ENCODE peak calls at places on chromosomes 16 and 17, in seven cellular contexts. U, J, G, T, I, X and Z are unnamed samples.

GRCh38 chr16:89193021-89193575 is 7.2 kb downstream of the SLC22A31 start:
- DNase-seq in U (no peak), J (peak), T (peak), I (no peak), X (no peak), G (peak), Z (peak)

GRCh38 chr17:50189396-50190277 is 11.8 kb downstream of the COL1A1 start:
- DNase-seq in G (no peak), X (no peak), U (no peak), T (no peak), I (no peak), J (no peak), Z (no peak)

GRCh38 chr17:17538417-17539391 is 42.5 kb upstream of the RASD1 start:
- DNase-seq in U (peak), X (no peak), G (no peak), J (no peak), I (no peak), T (no peak), Z (no peak)

GRCh38 chr16:11706180-11706742 is 36.4 kb downstream of the TXNDC11 start:
- DNase-seq in J (no peak), U (no peak), T (no peak), G (no peak), I (no peak), X (no peak), Z (no peak)

GRCh38 chr16:70659546-70659945 is 13.2 kb downstream of the IL34 start:
- DNase-seq in J (peak), G (no peak), U (no peak), X (no peak), T (peak), I (no peak), Z (no peak)

GRCh38 chr17:71022758-71023157 is 853.4 kb downstream of the KCNJ2 start:
- DNase-seq in G (no peak), J (no peak), T (no peak), I (no peak), X (no peak), U (no peak), Z (no peak)

GRCh38 chr16:22670551-22670970 is 143.4 kb upstream of the HS3ST2 start:
- DNase-seq in X (no peak), U (no peak), T (peak), G (peak), I (no peak), J (peak), Z (no peak)

GRCh38 chr17:27106982-27107360 is 186.9 kb upstream of the WSB1 start:
- DNase-seq in I (no peak), T (no peak), G (no peak), X (no peak), J (no peak), U (no peak), Z (no peak)

GRCh38 chr16:35411156-35411555 is 1951.7 kb downstream of the TP53TG3F start:
- DNase-seq in X (no peak), I (no peak), G (no peak), T (no peak), J (no peak), U (no peak), Z (no peak)

GRCh38 chr17:73371846-73372245 is 60.0 kb upstream of the CDC42EP4 start:
- DNase-seq in I (no peak), T (no peak), J (no peak), G (no peak), U (no peak), X (no peak), Z (no peak)

GRCh38 chr17:20920813-20921199 is 122.0 kb downstream of the USP22 start:
- DNase-seq in U (no peak), J (no peak), I (peak), X (no peak), T (no peak), G (no peak), Z (no peak)

GRCh38 chr16:22265351-22265750 is 31.9 kb upstream of the POLR3E start:
- DNase-seq in J (no peak), T (no peak), G (no peak), X (no peak), I (no peak), U (no peak), Z (no peak)

GRCh38 chr17:39757176-39757662 is 19.5 kb downstream of the GRB7 start:
- DNase-seq in T (no peak), X (no peak), J (no peak), G (no peak), I (no peak), U (no peak), Z (no peak)

GRCh38 chr16:84950906-84951305 is 60.4 kb downstream of the ZDHHC7 start:
- DNase-seq in X (no peak), U (no peak), T (peak), I (no peak), G (no peak), J (no peak), Z (no peak)

GRCh38 chr17:77386502-77387192 is 245.9 kb downstream of the SEC14L1 start:
- DNase-seq in G (no peak), U (no peak), I (no peak), J (no peak), T (no peak), X (no peak), Z (no peak)

GRCh38 chr17:31789707-31790505 is 69.1 kb downstream of the COPRS start:
- DNase-seq in J (no peak), U (no peak), I (no peak), G (no peak), X (no peak), T (no peak), Z (no peak)

GRCh38 chr17:32006957-32007462 is at the start of gene LRRC37B:
- DNase-seq in G (peak), I (peak), T (peak), U (peak), J (peak), X (peak), Z (no peak)

GRCh38 chr17:61128671-61129115 is 270.9 kb upstream of the TBX2 start:
- DNase-seq in G (no peak), U (no peak), J (no peak), T (no peak), I (no peak), X (no peak), Z (no peak)

GRCh38 chr17:72942594-72942993 is 149.9 kb downstream of the SLC39A11 start:
- DNase-seq in I (no peak), U (no peak), J (no peak), G (no peak), X (no peak), T (no peak), Z (no peak)

GRCh38 chr17:38907930-38908675 is 17.3 kb upstream of the LASP1NB start:
- DNase-seq in U (no peak), T (peak), J (peak), G (no peak), X (no peak), I (no peak), Z (no peak)

GRCh38 chr17:73644145-73645049 is at the start of gene SDK2:
- DNase-seq in U (no peak), T (peak), X (no peak), G (no peak), J (peak), I (no peak), Z (no peak)

GRCh38 chr17:47883589-47884426 is 12.2 kb upstream of the SP2 start:
- DNase-seq in X (no peak), J (no peak), T (no peak), G (no peak), I (no peak), U (no peak), Z (no peak)

GRCh38 chr17:1730345-1731193 is 6.1 kb downstream of the WDR81 start:
- DNase-seq in I (peak), X (peak), U (no peak), T (no peak), G (no peak), J (no peak), Z (no peak)

GRCh38 chr17:57553991-57554825 is 190.9 kb downstream of the CCDC182 start:
- DNase-seq in X (peak), G (peak), I (no peak), U (no peak), T (peak), J (peak), Z (no peak)

GRCh38 chr17:78789663-78790181 is 7.6 kb upstream of the CYTH1 start:
- DNase-seq in J (no peak), X (no peak), T (no peak), U (no peak), I (peak), G (no peak), Z (peak)

GRCh38 chr17:52207786-52208185 is 49.3 kb upstream of the CA10 start:
- DNase-seq in G (no peak), J (no peak), U (no peak), T (no peak), X (no peak), I (no peak), Z (no peak)

GRCh38 chr17:61981323-61981722 is 53.5 kb upstream of the INTS2 start:
- DNase-seq in J (no peak), G (no peak), X (no peak), U (no peak), T (no peak), I (no peak), Z (peak)

GRCh38 chr16:31179153-31179746 is 689 bp upstream of the FUS start:
- DNase-seq in T (no peak), J (no peak), I (no peak), X (no peak), G (no peak), U (no peak), Z (no peak)

GRCh38 chr16:84583995-84584394 is 33.9 kb downstream of the COTL1 start:
- DNase-seq in G (no peak), J (no peak), X (no peak), T (no peak), U (no peak), I (no peak), Z (no peak)

GRCh38 chr17:50939795-50940684 is 73.9 kb upstream of the TOB1 start:
- DNase-seq in G (no peak), I (no peak), T (no peak), X (no peak), J (no peak), U (no peak), Z (no peak)

GRCh38 chr16:89257281-89257731 is 39.8 kb downstream of the ZNF778 start:
- DNase-seq in G (no peak), J (peak), T (peak), U (no peak), X (no peak), I (no peak), Z (no peak)

GRCh38 chr17:7927596-7927995 is 2.1 kb downstream of the KCNAB3 start:
- DNase-seq in T (peak), X (no peak), I (no peak), J (no peak), U (no peak), G (no peak), Z (no peak)

GRCh38 chr17:63275968-63276349 is 170.1 kb downstream of the CYB561 start:
- DNase-seq in T (no peak), I (no peak), U (no peak), X (no peak), G (no peak), J (no peak), Z (no peak)

GRCh38 chr17:48247038-48247437 is 139.5 kb downstream of the SNX11 start:
- DNase-seq in I (no peak), X (no peak), J (no peak), T (no peak), U (no peak), G (no peak), Z (no peak)

GRCh38 chr17:35931794-35932419 is 1.3 kb upstream of the RDM1 start:
- DNase-seq in U (no peak), G (no peak), X (no peak), T (no peak), J (no peak), I (no peak), Z (no peak)

GRCh38 chr17:28917029-28917428 is 14.2 kb upstream of the DHRS13 start:
- DNase-seq in U (no peak), I (no peak), G (no peak), J (no peak), X (no peak), T (no peak), Z (no peak)

GRCh38 chr16:84406006-84406963 is 37.9 kb downstream of the ATP2C2 start:
- DNase-seq in G (no peak), T (peak), U (no peak), J (no peak), I (no peak), X (no peak), Z (no peak)